ENCODE peak calls at places on chromosomes 16 and 17, in seven cellular contexts. K is kidney epithelial cell; J is stimulated activated CD8-positive, alpha-beta memory T cell treated with anti-CD3 and anti-CD28 coated beads, Interleukin-7, amount 100 ng/mL, for 48 hours; E is PC-3; U is fibroblast of lung; P is retina; W is skeletal muscle cell. N is an unnamed sample.

GRCh38 chr16:17339764-17340541 is 130.8 kb downstream of the XYLT1 start:
- DNase-seq in P (no peak), E (no peak), U (peak), J (no peak), W (peak), K (no peak), N (no peak)

GRCh38 chr16:19595043-19595767 is 39.7 kb downstream of the VPS35L start:
- DNase-seq in J (no peak), W (no peak), E (peak), K (peak), P (no peak), U (peak), N (no peak)

GRCh38 chr17:8041249-8041928 is 2.5 kb downstream of the ALOX15B start:
- DNase-seq in E (peak), W (peak), J (no peak), K (no peak), P (peak), U (peak), N (no peak)

GRCh38 chr17:55793272-55793671 is 42.4 kb downstream of the PCTP start:
- DNase-seq in K (no peak), J (no peak), P (no peak), E (no peak), U (no peak), W (no peak), N (no peak)

GRCh38 chr17:12693640-12694039 is 27.9 kb downstream of the MYOCD start:
- DNase-seq in K (no peak), J (no peak), P (no peak), W (no peak), U (no peak), E (no peak), N (no peak)

GRCh38 chr16:69481901-69482341 is 57.5 kb downstream of the CYB5B start:
- DNase-seq in P (no peak), W (peak), J (no peak), U (peak), K (no peak), E (no peak), N (no peak)

GRCh38 chr16:23699100-23699499 is 13.9 kb downstream of the ERN2 start:
- DNase-seq in W (no peak), J (no peak), P (no peak), U (no peak), E (peak), K (no peak), N (no peak)

GRCh38 chr16:68078726-68079615 is 6.2 kb upstream of the NFATC3 start:
- DNase-seq in U (no peak), E (no peak), W (no peak), P (no peak), K (no peak), J (no peak), N (no peak)

GRCh38 chr16:49277386-49277742 is 4.3 kb downstream of the CBLN1 start:
- DNase-seq in P (peak), J (no peak), U (no peak), K (no peak), E (no peak), W (no peak), N (no peak)

GRCh38 chr17:39063681-39064069 is 87.8 kb downstream of the PLXDC1 start:
- DNase-seq in U (peak), W (no peak), K (no peak), P (no peak), E (no peak), J (no peak), N (no peak)

GRCh38 chr17:19546289-19547065 is 12.8 kb downstream of the SLC47A1 start:
- DNase-seq in E (peak), P (no peak), U (no peak), K (no peak), J (no peak), W (no peak), N (no peak)

GRCh38 chr16:52976539-52977167 is 76.0 kb downstream of the CHD9NB start:
- DNase-seq in K (no peak), P (no peak), U (peak), J (no peak), E (peak), W (no peak), N (no peak)

GRCh38 chr16:66913081-66913480 is 5.6 kb downstream of the CDH16 start:
- DNase-seq in P (no peak), U (no peak), K (no peak), W (no peak), J (no peak), E (no peak), N (no peak)

GRCh38 chr16:5066511-5066910 is 755 bp upstream of the C16orf89 start:
- DNase-seq in E (no peak), J (no peak), P (no peak), K (no peak), W (no peak), U (no peak), N (no peak)

GRCh38 chr17:10059684-10060211 is 138.7 kb downstream of the GAS7 start:
- DNase-seq in P (no peak), U (no peak), W (no peak), J (no peak), E (no peak), K (no peak), N (no peak)

GRCh38 chr16:30570621-30571443 is 682 bp downstream of the ZNF688 start:
- DNase-seq in P (no peak), E (no peak), W (no peak), J (no peak), K (no peak), U (peak), N (no peak)